ENCODE peak calls at places on chromosomes 7 and 10, in eight cellular contexts. Z, E, Y, K, W, F, I and X are unnamed samples.

GRCh38 chr10:21593986-21594385 is 60.0 kb downstream of the MLLT10 start:
- DNase-seq in Z (no peak), E (no peak), Y (no peak), K (no peak), W (no peak), F (no peak), I (no peak), X (no peak)

GRCh38 chr7:142482899-142483658 is 225.2 kb upstream of the PRSS58 start:
- DNase-seq in Z (peak; percentile 27), E (peak; percentile 25), Y (no peak), K (peak; percentile 61), W (no peak), F (peak; percentile 47), I (no peak), X (peak; percentile 36)

GRCh38 chr7:98360221-98361124 is 40.4 kb downstream of the BAIAP2L1 start:
- DNase-seq in Z (no peak), E (peak; percentile 87), Y (no peak), K (no peak), W (no peak), F (no peak), I (no peak), X (no peak)

GRCh38 chr10:115956225-115957009 is 316.6 kb downstream of the GFRA1 start:
- DNase-seq in Z (no peak), E (no peak), Y (no peak), K (no peak), W (no peak), F (peak; percentile 52), I (no peak), X (peak; percentile 48)

GRCh38 chr10:36555036-36555435 is 570.4 kb upstream of the ANKRD30A start:
- DNase-seq in Z (peak; percentile 15), E (no peak), Y (no peak), K (no peak), W (no peak), F (no peak), I (no peak), X (no peak)

GRCh38 chr7:132390705-132391104 is 185.6 kb downstream of the PLXNA4 start:
- DNase-seq in Z (no peak), E (peak; percentile 20), Y (no peak), K (no peak), W (no peak), F (peak; percentile 10), I (no peak), X (peak; percentile 34)

GRCh38 chr7:74143383-74143782 is 30.8 kb upstream of the EIF4H start:
- DNase-seq in Z (no peak), E (no peak), Y (no peak), K (no peak), W (no peak), F (no peak), I (no peak), X (no peak)

GRCh38 chr10:82409671-82410070 is 534.7 kb downstream of the NRG3 start:
- DNase-seq in Z (no peak), E (no peak), Y (no peak), K (no peak), W (no peak), F (no peak), I (no peak), X (no peak)

GRCh38 chr10:11288302-11288701 is 270.6 kb downstream of the CELF2 start:
- DNase-seq in Z (no peak), E (no peak), Y (no peak), K (no peak), W (no peak), F (no peak), I (no peak), X (no peak)

GRCh38 chr10:107553470-107553869 is 389.0 kb upstream of the SORCS1 start:
- DNase-seq in Z (no peak), E (no peak), Y (no peak), K (no peak), W (no peak), F (peak; percentile 70), I (no peak), X (no peak)

GRCh38 chr7:130420943-130421578 is 19.8 kb downstream of the CEP41 start:
- DNase-seq in Z (peak; percentile 20), E (no peak), Y (no peak), K (no peak), W (no peak), F (no peak), I (no peak), X (no peak)

GRCh38 chr10:132960071-132960472 is 17.7 kb upstream of the CFAP46 start:
- DNase-seq in Z (no peak), E (no peak), Y (peak; percentile 46), K (no peak), W (peak; percentile 58), F (no peak), I (no peak), X (no peak)

GRCh38 chr7:133827707-133828580 is 299.2 kb upstream of the LRGUK start:
- DNase-seq in Z (peak; percentile 61), E (no peak), Y (no peak), K (no peak), W (no peak), F (no peak), I (no peak), X (no peak)

GRCh38 chr10:677038-677437 is 12.4 kb downstream of the DIP2C start:
- DNase-seq in Z (peak; percentile 10), E (no peak), Y (no peak), K (no peak), W (no peak), F (no peak), I (no peak), X (no peak)

DNA sequence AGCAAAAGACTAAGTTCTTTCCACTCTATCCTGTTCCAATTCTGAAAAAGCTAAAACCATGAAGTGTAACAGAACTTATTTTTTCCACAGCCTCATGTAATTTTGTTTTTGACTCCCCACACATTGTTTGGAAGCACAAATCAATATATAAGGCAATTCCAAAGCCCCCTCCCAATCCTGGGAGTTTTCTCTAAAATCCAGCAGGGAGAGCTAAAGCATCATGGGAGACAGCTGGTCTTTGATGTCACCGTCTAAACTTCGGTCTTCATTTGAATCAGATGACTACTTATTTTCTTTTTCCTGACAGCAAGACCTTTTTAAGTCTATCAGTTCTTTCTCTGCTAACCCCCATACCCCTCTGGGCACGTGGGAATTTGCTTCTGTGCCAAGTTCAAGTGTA is 33.3 kb upstream of the PON1 start:
- DNase-seq in Z (no peak), E (no peak), Y (no peak), K (no peak), W (no peak), F (no peak), I (no peak), X (no peak)
- TF ChIP-seq CTCF in Z (peak; percentile 22), E (no peak), Y (peak; percentile 20), K (no peak), W (no peak), F (peak; percentile 33), I (no peak), X (no peak)

GRCh38 chr10:63799511-63799910 is 278.3 kb downstream of the REEP3 start:
- DNase-seq in Z (no peak), E (no peak), Y (no peak), K (no peak), W (no peak), F (no peak), I (no peak), X (no peak)

GRCh38 chr10:63795461-63795860 is 274.3 kb downstream of the REEP3 start:
- DNase-seq in Z (no peak), E (no peak), Y (no peak), K (no peak), W (no peak), F (no peak), I (no peak), X (no peak)

GRCh38 chr10:63801139-63801538 is 279.9 kb downstream of the REEP3 start:
- DNase-seq in Z (no peak), E (no peak), Y (no peak), K (no peak), W (no peak), F (no peak), I (no peak), X (no peak)

GRCh38 chr10:63798599-63799498 is 277.6 kb downstream of the REEP3 start:
- DNase-seq in Z (peak; percentile 57), E (peak; percentile 24), Y (peak; percentile 68), K (no peak), W (peak; percentile 82), F (peak; percentile 99), I (peak; percentile 20), X (peak; percentile 61)
- TF ChIP-seq CTCF in Z (no peak), E (no peak), Y (peak; percentile 9), K (no peak), W (no peak), F (peak; percentile 52), I (no peak), X (no peak)

GRCh38 chr10:91040343-91040742 is 119.5 kb upstream of the ANKRD1 start:
- DNase-seq in Z (no peak), E (no peak), Y (no peak), K (no peak), W (no peak), F (no peak), I (no peak), X (no peak)

GRCh38 chr10:91046891-91047290 is 126.0 kb upstream of the ANKRD1 start:
- DNase-seq in Z (no peak), E (no peak), Y (no peak), K (no peak), W (peak; percentile 65), F (no peak), I (no peak), X (no peak)

GRCh38 chr10:91042069-91042468 is 121.2 kb upstream of the ANKRD1 start:
- DNase-seq in Z (no peak), E (no peak), Y (no peak), K (no peak), W (no peak), F (no peak), I (no peak), X (no peak)

GRCh38 chr10:91048380-91048779 is 127.5 kb upstream of the ANKRD1 start:
- DNase-seq in Z (no peak), E (no peak), Y (no peak), K (no peak), W (no peak), F (no peak), I (no peak), X (no peak)

GRCh38 chr10:91043173-91043910 is 122.5 kb upstream of the ANKRD1 start:
- DNase-seq in Z (peak; percentile 12), E (peak; percentile 53), Y (no peak), K (no peak), W (no peak), F (peak; percentile 40), I (no peak), X (peak; percentile 19)
- TF ChIP-seq CTCF in Z (peak; percentile 58), E (peak; percentile 66), Y (peak; percentile 69), K (no peak), W (no peak), F (peak; percentile 62), I (peak; percentile 73), X (peak; percentile 74)

DNA sequence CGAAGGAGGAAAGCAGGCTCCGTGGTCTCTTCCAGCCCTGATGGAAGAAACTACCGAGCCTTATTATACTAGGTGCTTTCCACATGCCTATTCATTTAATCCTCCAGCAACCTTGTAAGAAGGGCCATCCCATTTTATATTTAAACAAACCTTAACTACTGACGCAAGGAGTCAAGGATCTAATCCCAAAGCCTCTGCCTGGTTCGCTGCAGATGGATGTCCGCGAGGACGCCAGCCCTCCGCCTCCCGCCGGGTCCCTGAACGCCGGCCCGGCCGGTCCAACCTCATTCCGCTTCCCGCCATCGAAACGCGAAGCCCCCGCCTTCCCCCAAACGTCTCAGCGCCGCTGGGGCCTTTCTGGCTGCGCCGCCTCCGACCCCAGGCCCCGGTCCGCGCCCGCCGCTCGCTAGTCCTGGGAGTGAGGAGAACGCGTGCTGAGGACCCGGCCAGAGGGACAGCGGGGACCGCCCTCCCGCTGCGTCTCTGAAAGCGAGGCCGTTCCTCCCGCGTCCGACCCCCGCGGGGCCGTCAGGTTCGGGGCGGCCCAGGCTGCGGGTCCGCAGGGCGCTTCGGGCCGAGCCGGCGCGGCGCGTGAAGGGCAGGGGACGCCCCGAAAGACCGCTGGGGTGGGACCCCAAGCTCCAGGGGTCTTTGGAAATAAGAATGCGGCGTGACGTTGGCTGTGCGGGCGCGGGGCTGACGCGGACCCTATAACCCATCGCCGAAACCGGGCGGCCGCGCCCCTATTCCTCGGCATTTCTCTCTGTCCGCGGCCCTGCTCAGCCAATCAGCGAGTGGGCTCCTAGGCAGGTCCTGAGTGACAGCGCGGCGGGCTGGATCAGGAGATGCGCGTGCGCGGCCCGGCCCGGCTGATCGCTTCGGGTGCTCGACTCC is 448 bp upstream of the ATP6V0E2 start:
- DNase-seq in Z (peak; percentile 89), E (peak; percentile 94), Y (peak; percentile 97), K (peak; percentile 92), W (peak; percentile 98), F (peak; percentile 91), I (peak; percentile 45), X (peak; percentile 92)
- TF ChIP-seq CTCF in Z (no peak), E (no peak), Y (no peak), K (no peak), W (no peak), F (no peak), I (no peak), X (no peak)